ENCODE peak calls at places on chromosomes 11 and 22, in nine cellular contexts. H, Y, G, L, B, F, N, D and P are unnamed samples.

GRCh38 chr22:40958329-40958728 is 7.2 kb downstream of the RBX1 start:
- DNase-seq in H (no peak), Y (no peak), G (no peak), L (no peak), B (no peak), F (no peak), N (no peak), D (no peak), P (no peak)

GRCh38 chr22:25202290-25202921 is 2.7 kb downstream of the CRYBB3 start:
- DNase-seq in H (no peak), Y (peak), G (peak), L (peak), B (peak), F (peak), N (peak), D (peak), P (peak)

GRCh38 chr11:13314676-13315394 is 37.2 kb downstream of the BMAL1 start:
- DNase-seq in H (no peak), Y (no peak), G (no peak), L (no peak), B (no peak), F (no peak), N (peak), D (no peak), P (no peak)

GRCh38 chr11:82731691-82732277 is 1.9 kb downstream of the FAM181B start:
- DNase-seq in H (no peak), Y (no peak), G (no peak), L (no peak), B (no peak), F (no peak), N (no peak), D (no peak), P (peak)

GRCh38 chr11:129320485-129320884 is 55.2 kb upstream of the BARX2 start:
- DNase-seq in H (no peak), Y (no peak), G (no peak), L (no peak), B (no peak), F (no peak), N (peak), D (no peak), P (no peak)

GRCh38 chr22:30340911-30341685 is 14.4 kb upstream of the TBC1D10A start:
- DNase-seq in H (no peak), Y (peak), G (no peak), L (no peak), B (no peak), F (no peak), N (no peak), D (no peak), P (no peak)

GRCh38 chr11:11579012-11579755 is 42.6 kb downstream of the GALNT18 start:
- DNase-seq in H (no peak), Y (no peak), G (no peak), L (no peak), B (no peak), F (no peak), N (no peak), D (no peak), P (no peak)

GRCh38 chr11:108871152-108871551 is 206.3 kb downstream of the DDX10 start:
- DNase-seq in H (no peak), Y (no peak), G (no peak), L (no peak), B (no peak), F (peak), N (peak), D (peak), P (peak)

GRCh38 chr22:38653741-38654140 is 2.5 kb downstream of the FAM227A start:
- DNase-seq in H (no peak), Y (no peak), G (no peak), L (no peak), B (no peak), F (no peak), N (no peak), D (no peak), P (no peak)

GRCh38 chr22:39343259-39344045 is 6.3 kb upstream of the SYNGR1 start:
- DNase-seq in H (no peak), Y (peak), G (no peak), L (peak), B (peak), F (peak), N (peak), D (peak), P (peak)

GRCh38 chr11:105177658-105178057 is 38.1 kb upstream of the CARD18 start:
- DNase-seq in H (peak), Y (no peak), G (peak), L (peak), B (no peak), F (peak), N (peak), D (no peak), P (no peak)

GRCh38 chr22:44918925-44919392 is 90.8 kb downstream of the PHF21B start:
- DNase-seq in H (no peak), Y (no peak), G (no peak), L (no peak), B (no peak), F (no peak), N (no peak), D (no peak), P (no peak)

GRCh38 chr11:78380615-78381029 is 37.0 kb downstream of the GAB2 start:
- DNase-seq in H (peak), Y (no peak), G (peak), L (no peak), B (no peak), F (peak), N (peak), D (no peak), P (no peak)

GRCh38 chr11:83037877-83038276 is 33.8 kb downstream of the RAB30 start:
- DNase-seq in H (no peak), Y (no peak), G (no peak), L (peak), B (no peak), F (no peak), N (peak), D (no peak), P (no peak)

GRCh38 chr22:38404419-38404818 is 50.6 kb downstream of the KCNJ4 start:
- DNase-seq in H (no peak), Y (no peak), G (no peak), L (no peak), B (no peak), F (no peak), N (no peak), D (no peak), P (no peak)

GRCh38 chr11:83033972-83034672 is 37.6 kb downstream of the RAB30 start:
- DNase-seq in H (no peak), Y (peak), G (peak), L (peak), B (peak), F (peak), N (peak), D (no peak), P (no peak)

GRCh38 chr22:31490496-31490925 is 869 bp upstream of the EIF4ENIF1 start:
- DNase-seq in H (peak), Y (peak), G (peak), L (peak), B (peak), F (peak), N (peak), D (no peak), P (peak)

GRCh38 chr22:44574057-44574456 is 76.0 kb upstream of the RTL6 start:
- DNase-seq in H (no peak), Y (no peak), G (peak), L (no peak), B (no peak), F (peak), N (peak), D (no peak), P (no peak)